ENCODE peak calls at places on chromosomes 1 and 21, in four cellular contexts. Z is neural progenitor cell, B is psoas muscle, F is left lung. A is an unnamed sample.

GRCh38 chr1:70487910-70488665 is 77.0 kb downstream of the CTH start:
- DNase-seq in B (no peak), F (no peak), Z (peak; percentile 84), A (no peak)

GRCh38 chr1:100834779-100835645 is 59.6 kb downstream of the EXTL2 start:
- DNase-seq in Z (peak; percentile 9), F (peak; percentile 13), B (no peak), A (no peak)

GRCh38 chr1:37484325-37485051 is 10.1 kb downstream of the ZC3H12A start:
- DNase-seq in B (no peak), F (no peak), Z (no peak), A (no peak)

GRCh38 chr21:42905195-42905594 is 12.1 kb downstream of the NDUFV3 start:
- DNase-seq in Z (no peak), F (no peak), B (no peak), A (no peak)

GRCh38 chr21:38879912-38880577 is 74.3 kb downstream of the ETS2 start:
- DNase-seq in Z (no peak), F (no peak), B (no peak), A (no peak)

GRCh38 chr1:219066631-219067349 is 106.9 kb upstream of the LYPLAL1 start:
- DNase-seq in Z (no peak), B (no peak), F (no peak), A (no peak)

GRCh38 chr1:192609110-192610079 is 26.6 kb upstream of the RGS13 start:
- DNase-seq in B (peak; percentile 65), Z (no peak), F (peak; percentile 73), A (peak; percentile 78)

GRCh38 chr1:182617734-182618288 is 13.6 kb upstream of the RGS16 start:
- DNase-seq in B (no peak), Z (no peak), F (no peak), A (no peak)

GRCh38 chr1:244052011-244052727 is 1.1 kb downstream of the ZBTB18 start:
- DNase-seq in Z (peak; percentile 57), F (no peak), B (no peak), A (no peak)

GRCh38 chr1:27795601-27796000 is 22.6 kb downstream of the STX12 start:
- DNase-seq in B (no peak), Z (no peak), F (no peak), A (no peak)

GRCh38 chr21:14120091-14120734 is 90.5 kb downstream of the LIPI start:
- DNase-seq in B (no peak), F (peak; percentile 61), Z (peak; percentile 59), A (no peak)

GRCh38 chr1:47729685-47730084 is 267.5 kb downstream of the TRABD2B start:
- DNase-seq in Z (no peak), F (no peak), B (no peak), A (no peak)

GRCh38 chr1:81650741-81651140 is 150.0 kb upstream of the ADGRL2 start:
- DNase-seq in B (no peak), Z (no peak), F (no peak), A (no peak)

GRCh38 chr1:230849451-230850194 is 18.7 kb downstream of the C1orf198 start:
- DNase-seq in Z (no peak), F (peak; percentile 65), B (peak; percentile 73), A (peak; percentile 88)

GRCh38 chr1:244896550-244896949 is 32.2 kb upstream of the HNRNPU start:
- DNase-seq in Z (no peak), B (no peak), F (no peak), A (no peak)

GRCh38 chr1:91550961-91551360 is 50.3 kb downstream of the CDC7 start:
- DNase-seq in Z (no peak), B (no peak), F (no peak), A (no peak)

GRCh38 chr1:78210167-78210566 is 164.4 kb downstream of the GIPC2 start:
- DNase-seq in F (no peak), B (no peak), Z (no peak), A (no peak)

GRCh38 chr1:222634180-222635013 is 16.5 kb downstream of the MIA3 start:
- DNase-seq in B (no peak), Z (peak; percentile 74), F (no peak), A (no peak)

GRCh38 chr1:94803517-94804441 is 16.4 kb upstream of the SLC44A3 start:
- DNase-seq in Z (no peak), B (no peak), F (no peak), A (no peak)

GRCh38 chr1:202710070-202711025 is at the start of gene SYT2:
- DNase-seq in B (peak; percentile 50), F (peak; percentile 81), Z (peak; percentile 82), A (no peak)

GRCh38 chr1:117362986-117363385 is 4.3 kb upstream of the MAN1A2 start:
- DNase-seq in F (no peak), B (no peak), Z (no peak), A (no peak)

GRCh38 chr1:246695136-246695535 is 29.1 kb upstream of the SCCPDH start:
- DNase-seq in F (no peak), Z (no peak), B (no peak), A (no peak)

GRCh38 chr1:50857702-50858101 is 102.4 kb downstream of the FAF1 start:
- DNase-seq in B (no peak), F (no peak), Z (no peak), A (no peak)

GRCh38 chr21:31162827-31163226 is 124.6 kb upstream of the KRTAP19-8 start:
- DNase-seq in F (no peak), B (no peak), Z (no peak), A (no peak)

GRCh38 chr1:174956976-174957375 is 42.8 kb upstream of the CACYBP start:
- DNase-seq in B (no peak), Z (no peak), F (no peak), A (no peak)

GRCh38 chr1:228276361-228276831 is 68.6 kb downstream of the OBSCN start:
- DNase-seq in F (peak; percentile 78), B (peak; percentile 67), Z (no peak), A (no peak)

GRCh38 chr1:3869751-3870301 is 12.6 kb downstream of the DFFB start:
- DNase-seq in B (no peak), F (peak; percentile 61), Z (peak; percentile 13), A (no peak)

GRCh38 chr1:197614916-197615692 is 160.2 kb downstream of the DENND1B start:
- DNase-seq in F (no peak), Z (peak; percentile 61), B (no peak), A (no peak)

GRCh38 chr1:178143730-178144343 is 49.9 kb downstream of the RASAL2 start:
- DNase-seq in Z (no peak), B (no peak), F (no peak), A (no peak)

GRCh38 chr1:67446893-67447292 is 16.7 kb upstream of the SERBP1 start:
- DNase-seq in Z (no peak), F (no peak), B (no peak), A (no peak)

GRCh38 chr1:22287946-22288520 is 145.1 kb upstream of the WNT4 start:
- DNase-seq in Z (no peak), F (no peak), B (no peak), A (no peak)

GRCh38 chr1:183363967-183364366 is 54.2 kb downstream of the NMNAT2 start:
- DNase-seq in Z (no peak), B (no peak), F (no peak), A (no peak)

GRCh38 chr1:231016966-231017365 is 23.1 kb downstream of the FAM89A start:
- DNase-seq in B (no peak), F (no peak), Z (no peak), A (no peak)

GRCh38 chr1:11790880-11791715 is 14.7 kb downstream of the MTHFR start:
- DNase-seq in Z (peak; percentile 1), F (peak; percentile 86), B (peak; percentile 96), A (peak; percentile 98)

GRCh38 chr1:46594068-46594467 is 10.0 kb downstream of the MKNK1 start:
- DNase-seq in B (no peak), Z (no peak), F (no peak), A (no peak)

GRCh38 chr1:159922499-159923202 is 2.7 kb downstream of the TAGLN2 start:
- DNase-seq in B (peak; percentile 77), F (no peak), Z (no peak), A (no peak)
- H3K36me3 ChIP-seq in B (peaks cover 21% of the 10 kb centered on the region), F (peaks cover 8% of the 10 kb centered on the region), Z (no peaks in the 10 kb centered on the region), A (peaks cover 28% of the 10 kb centered on the region)

GRCh38 chr1:55483523-55483922 is 268.4 kb upstream of the USP24 start:
- DNase-seq in F (no peak), B (no peak), Z (no peak), A (no peak)
- TF ChIP-seq CTCF in F (no peak), B (no peak), Z (peak; percentile 47), A (no peak)

DNA sequence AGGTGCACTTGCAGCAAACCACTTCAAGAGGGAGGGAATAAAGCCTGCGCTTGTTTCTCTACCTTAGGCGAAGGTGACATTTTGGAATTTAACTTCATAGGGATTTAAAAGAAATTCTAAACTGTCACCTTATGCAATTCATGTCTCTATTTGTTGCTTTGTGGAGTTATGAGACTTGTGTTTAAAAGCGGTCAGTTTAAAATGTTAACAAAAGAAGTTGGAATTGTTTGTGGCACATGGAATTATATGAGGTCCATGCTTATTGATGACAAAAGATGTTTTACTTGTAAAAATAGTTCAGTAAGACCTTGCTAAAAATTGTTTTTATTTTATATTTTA is 15.8 kb downstream of the NR5A2 start:
- DNase-seq in Z (no peak), B (no peak), F (no peak), A (no peak)
- H3K4me3 ChIP-seq in Z (peak overlapping the region; percentile 30), B (peak overlapping the region; percentile 50), F (peak overlapping the region; percentile 5), A (no peak overlapping the region)

DNA sequence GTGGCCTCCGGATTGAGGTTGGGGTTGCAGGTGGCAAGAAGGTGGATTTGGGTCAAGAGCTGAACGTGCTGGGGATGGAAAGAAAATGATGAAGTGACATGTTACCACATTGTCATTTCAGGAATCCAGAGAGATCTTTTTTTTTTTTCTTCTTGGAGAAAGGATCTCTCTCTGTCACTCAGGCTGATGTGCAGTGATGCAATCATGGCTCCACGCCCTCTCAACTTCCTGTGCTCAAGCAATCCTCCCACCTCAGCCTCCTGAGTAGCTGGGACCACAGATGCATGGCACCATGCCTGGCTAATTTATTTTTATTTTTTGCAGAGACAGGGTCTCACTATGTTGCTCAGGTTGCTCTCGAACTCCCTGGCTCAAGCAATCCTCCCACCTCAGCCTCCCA is 80.6 kb downstream of the GON4L start:
- DNase-seq in F (no peak), Z (no peak), B (peak; percentile 61), A (no peak)
- H3K36me3 ChIP-seq in F (no peaks in the 10 kb centered on the region), Z (peaks cover 10% of the 10 kb centered on the region), B (peaks cover 88% of the 10 kb centered on the region), A (peaks cover 57% of the 10 kb centered on the region)

DNA sequence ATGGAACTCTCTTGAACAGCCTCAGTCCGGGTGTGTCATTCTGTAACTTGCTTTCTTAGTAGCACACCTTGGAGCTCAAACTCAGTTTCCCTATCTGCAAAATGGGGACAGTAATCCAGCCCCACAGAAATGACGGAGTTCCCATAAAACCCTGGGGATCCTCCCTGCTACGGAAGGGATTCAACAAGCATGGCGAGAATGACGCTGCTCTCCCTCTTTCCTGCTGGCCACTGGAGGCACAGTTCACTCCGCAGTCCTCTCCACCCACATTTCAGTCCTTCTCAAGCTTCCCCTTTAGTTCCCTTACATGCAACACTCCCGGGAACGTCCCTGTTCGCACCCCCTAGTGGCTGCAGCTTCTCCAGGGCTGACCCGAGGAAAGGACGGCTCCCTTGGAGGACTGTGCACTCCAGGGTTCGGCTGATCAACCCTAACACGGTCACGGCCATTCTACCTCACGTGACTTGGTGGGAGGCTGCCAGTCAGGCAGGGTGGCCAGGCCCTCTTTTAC is 20.6 kb downstream of the RUNX3 start:
- DNase-seq in B (no peak), F (peak; percentile 80), Z (peak; percentile 79), A (no peak)
- TF ChIP-seq CTCF in B (peak; percentile 27), F (peak; percentile 60), Z (peak; percentile 70), A (peak; percentile 52)